ENCODE peak calls at places on chromosomes 6 and 20, in eight cellular contexts. T, W, X, S, Z, M, R and B are unnamed samples.

GRCh38 chr20:59434950-59435349 is 134.5 kb downstream of the EDN3 start:
- DNase-seq in T (no peak), Z (no peak), R (no peak), M (no peak), W (no peak), X (no peak), S (no peak), B (no peak)

GRCh38 chr20:33977535-33977934 is 16.2 kb upstream of the RALY start:
- DNase-seq in Z (no peak), M (no peak), W (no peak), R (no peak), X (no peak), T (no peak), S (no peak), B (no peak)

GRCh38 chr20:33132858-33133615 is 34.9 kb upstream of the BPIFA2 start:
- DNase-seq in M (no peak), T (no peak), W (no peak), Z (no peak), R (no peak), X (no peak), S (no peak), B (peak; percentile 35)

GRCh38 chr6:130161627-130162404 is 60.9 kb downstream of the SAMD3 start:
- DNase-seq in M (no peak), S (no peak), R (no peak), Z (no peak), T (no peak), X (no peak), W (no peak), B (no peak)

GRCh38 chr6:159761135-159761872 is 541 bp upstream of the ACAT2 start:
- DNase-seq in Z (peak; percentile 14), S (no peak), T (no peak), M (no peak), W (peak; percentile 59), R (peak; percentile 58), X (peak; percentile 52), B (peak; percentile 68)

GRCh38 chr6:128118401-128118800 is 217.5 kb upstream of the THEMIS start:
- DNase-seq in S (no peak), R (peak; percentile 47), T (no peak), X (no peak), W (no peak), M (no peak), Z (no peak), B (no peak)

GRCh38 chr6:153957409-153957808 is 81.6 kb upstream of the OPRM1 start:
- DNase-seq in T (no peak), M (no peak), Z (no peak), R (no peak), X (no peak), S (no peak), W (no peak), B (no peak)

GRCh38 chr6:33768644-33769120 is 20.2 kb downstream of the LEMD2 start:
- DNase-seq in M (peak; percentile 48), X (peak; percentile 81), T (peak; percentile 69), R (peak; percentile 82), S (no peak), Z (peak; percentile 64), W (peak; percentile 95), B (peak; percentile 77)

GRCh38 chr20:62500237-62500864 is 24.6 kb upstream of the GATA5 start:
- DNase-seq in S (no peak), T (peak; percentile 80), M (peak; percentile 21), Z (peak; percentile 56), W (peak; percentile 93), R (peak; percentile 42), X (peak; percentile 82), B (peak; percentile 79)

GRCh38 chr6:109449064-109449788 is 6.3 kb downstream of the MICAL1 start:
- DNase-seq in T (no peak), R (no peak), Z (no peak), M (no peak), W (no peak), S (no peak), X (no peak), B (no peak)

GRCh38 chr6:568954-569523 is 87.9 kb downstream of the HUS1B start:
- DNase-seq in S (no peak), R (no peak), T (no peak), X (no peak), W (no peak), M (no peak), Z (no peak), B (no peak)

GRCh38 chr20:48523191-48523757 is 304.5 kb downstream of the PREX1 start:
- DNase-seq in T (peak; percentile 47), X (peak; percentile 46), Z (peak; percentile 82), R (peak; percentile 61), M (peak; percentile 10), W (peak; percentile 53), S (no peak), B (peak; percentile 75)

GRCh38 chr6:37051138-37052026 is 45.9 kb downstream of the FGD2 start:
- DNase-seq in W (peak; percentile 98), T (peak; percentile 76), R (peak; percentile 79), M (peak; percentile 44), S (peak; percentile 59), Z (peak; percentile 70), X (peak; percentile 94), B (peak; percentile 87)
- TF ChIP-seq POLR2A in W (no peak), T (no peak), R (no peak), M (no peak), S (no peak), Z (no peak), X (no peak), B (no peak)

DNA sequence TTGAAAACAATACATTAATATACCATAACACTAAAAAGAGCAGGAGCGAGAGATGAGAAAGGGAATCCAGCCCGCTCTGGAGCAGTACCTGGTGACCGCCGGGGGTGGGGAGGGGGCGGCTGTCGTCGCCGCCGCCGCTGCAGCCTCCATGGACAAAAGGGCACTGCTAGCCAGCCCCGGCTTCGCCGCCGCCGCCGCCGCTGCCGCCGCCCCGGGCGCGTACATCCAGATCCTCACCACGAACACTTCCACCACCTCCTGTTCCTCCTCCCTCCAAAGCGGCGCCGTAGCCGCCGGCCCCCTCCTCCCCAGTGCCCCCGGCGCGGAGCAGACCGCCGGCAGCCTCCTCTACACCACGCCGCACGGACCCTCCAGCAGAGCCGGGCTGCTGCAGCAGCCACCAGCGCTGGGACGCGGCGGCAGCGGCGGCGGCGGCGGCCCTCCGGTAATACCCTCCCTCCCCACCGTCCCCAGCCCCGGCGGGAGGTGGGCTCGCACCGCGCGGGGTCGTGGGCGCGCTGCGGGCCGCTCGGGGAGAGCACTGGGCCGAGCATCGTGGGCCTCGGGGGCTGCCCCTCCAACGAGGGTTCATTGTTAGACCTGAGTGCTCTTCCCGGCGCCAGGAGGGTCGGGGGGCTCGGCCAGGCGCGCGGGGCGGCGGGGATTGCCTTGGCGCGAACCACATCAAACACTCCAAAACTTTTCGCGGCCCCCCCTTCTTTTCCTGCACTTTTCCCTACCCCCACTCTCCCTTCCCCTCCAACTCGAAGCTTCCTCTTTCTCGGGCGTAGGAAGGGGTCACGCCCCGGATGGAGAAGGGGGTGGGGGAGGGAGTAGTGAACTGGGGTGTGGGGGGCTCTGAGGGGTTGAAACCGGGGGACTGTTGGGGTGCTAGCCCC is 751 bp downstream of the E2F3 start:
- DNase-seq in M (peak; percentile 12), W (peak; percentile 63), T (peak; percentile 42), S (no peak), Z (peak; percentile 67), X (peak; percentile 88), R (peak; percentile 42), B (peak; percentile 90)
- TF ChIP-seq MAX in M (no peak), W (no peak), T (no peak), S (no peak), Z (no peak), X (no peak), R (no peak), B (no peak)

GRCh38 chr6:43845646-43846045 is 75.6 kb downstream of the VEGFA start:
- DNase-seq in W (no peak), Z (no peak), X (no peak), R (no peak), S (no peak), M (no peak), T (no peak), B (no peak)

GRCh38 chr6:43842231-43842794 is 72.3 kb downstream of the VEGFA start:
- DNase-seq in Z (no peak), S (no peak), W (no peak), M (no peak), R (no peak), X (no peak), T (no peak), B (no peak)

GRCh38 chr6:43843669-43844171 is 73.7 kb downstream of the VEGFA start:
- DNase-seq in M (no peak), W (no peak), S (no peak), X (no peak), R (no peak), Z (no peak), T (no peak), B (no peak)

GRCh38 chr6:43840490-43841218 is 70.6 kb downstream of the VEGFA start:
- DNase-seq in M (no peak), Z (no peak), W (no peak), R (no peak), X (no peak), T (no peak), S (no peak), B (no peak)

DNA sequence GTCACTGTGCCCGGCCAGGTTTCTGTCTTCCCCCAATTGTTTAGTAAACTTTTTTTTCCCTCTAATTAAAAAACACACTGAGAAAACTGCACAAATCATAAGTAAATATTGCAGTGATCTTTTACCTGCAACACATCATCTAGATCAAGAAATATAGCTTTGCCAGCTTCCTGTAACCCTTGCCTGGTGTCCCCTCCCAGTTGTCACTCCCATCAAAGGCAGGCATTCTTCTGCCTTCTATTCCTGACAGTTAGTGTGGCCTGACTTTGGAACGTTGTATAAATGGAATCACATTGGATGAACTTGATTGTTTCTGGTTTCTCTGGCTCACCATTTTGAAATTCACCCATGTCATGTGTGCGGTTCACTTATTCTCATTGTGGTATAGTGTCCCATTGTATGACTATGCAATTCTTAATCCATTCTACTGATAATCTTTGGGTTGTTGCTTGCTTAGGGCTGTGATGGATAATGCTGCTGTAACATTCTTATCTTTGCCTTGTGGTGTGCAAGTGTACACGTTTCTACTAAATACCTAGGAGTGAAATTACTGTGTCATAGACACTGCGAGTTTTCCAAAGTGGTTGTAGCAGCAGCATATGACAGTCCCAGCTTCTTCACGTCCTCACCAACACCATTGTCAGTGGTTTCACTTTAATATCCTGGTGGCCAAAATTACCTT is 73.1 kb downstream of the VEGFA start:
- DNase-seq in S (no peak), M (no peak), R (no peak), Z (no peak), X (peak; percentile 70), T (no peak), W (no peak), B (no peak)
- TF ChIP-seq POLR2A in S (no peak), M (no peak), R (no peak), Z (no peak), X (no peak), T (no peak), W (no peak), B (no peak)

GRCh38 chr6:53469163-53469562 is 75.7 kb downstream of the GCLC start:
- DNase-seq in Z (no peak), T (no peak), X (no peak), S (no peak), M (no peak), W (no peak), R (no peak), B (no peak)

GRCh38 chr6:53464942-53465460 is 79.9 kb downstream of the GCLC start:
- DNase-seq in T (no peak), R (no peak), Z (no peak), X (no peak), W (no peak), S (no peak), M (no peak), B (no peak)

GRCh38 chr6:53464483-53464882 is 80.4 kb downstream of the GCLC start:
- DNase-seq in S (no peak), T (no peak), Z (no peak), W (no peak), X (no peak), M (no peak), R (no peak), B (no peak)

GRCh38 chr6:53466257-53466656 is 78.6 kb downstream of the GCLC start:
- DNase-seq in S (no peak), Z (no peak), T (no peak), X (no peak), W (no peak), R (no peak), M (no peak), B (no peak)

GRCh38 chr6:53465732-53466131 is 79.2 kb downstream of the GCLC start:
- DNase-seq in Z (peak; percentile 29), T (no peak), R (no peak), W (no peak), M (no peak), S (no peak), X (no peak), B (peak; percentile 65)
- TF ChIP-seq MAX in Z (no peak), T (no peak), R (no peak), W (no peak), M (no peak), S (no peak), X (no peak), B (no peak)